ENCODE peak calls at places on chromosomes 7 and 10, in eight cellular contexts. C is T-helper 1 cell, G is Caco-2, F is left colon, R is esophagus squamous epithelium, A is cardiac fibroblast, E is left cardiac atrium, Z is HEK293T. X is an unnamed sample.

GRCh38 chr10:5709865-5710264 is 25.2 kb downstream of the TASOR2 start:
- DNase-seq in A (no peak), R (no peak), F (no peak), C (no peak), Z (no peak), G (no peak), E (no peak), X (no peak)

GRCh38 chr10:129881641-129882040 is 82.4 kb downstream of the EBF3 start:
- DNase-seq in E (no peak), F (no peak), R (no peak), C (no peak), G (no peak), Z (no peak), A (no peak), X (no peak)

GRCh38 chr10:78471723-78472541 is 438.3 kb downstream of the RPS24 start:
- DNase-seq in A (no peak), R (no peak), F (no peak), E (no peak), G (no peak), Z (no peak), C (no peak), X (no peak)

GRCh38 chr10:74135452-74135851 is 15.2 kb downstream of the AP3M1 start:
- DNase-seq in A (no peak), C (no peak), F (no peak), G (no peak), E (no peak), R (no peak), Z (no peak), X (no peak)

GRCh38 chr7:30556854-30557644 is 37.6 kb upstream of the GARS1 start:
- DNase-seq in Z (no peak), F (no peak), G (no peak), A (no peak), C (no peak), R (no peak), E (no peak), X (no peak)

GRCh38 chr7:23654508-23654907 is 25.5 kb upstream of the FAM221A start:
- DNase-seq in C (no peak), E (no peak), F (peak), A (peak), R (no peak), Z (peak), G (no peak), X (peak)

GRCh38 chr10:132555648-132556575 is 18.3 kb downstream of the INPP5A start:
- DNase-seq in A (no peak), F (peak), C (no peak), E (no peak), R (no peak), Z (no peak), G (no peak), X (no peak)

GRCh38 chr10:89138755-89139154 is 68.4 kb downstream of the CH25H start:
- DNase-seq in F (no peak), E (no peak), G (no peak), R (no peak), A (no peak), Z (no peak), C (no peak), X (no peak)

GRCh38 chr10:112801748-112802147 is 148.3 kb upstream of the TCF7L2 start:
- DNase-seq in C (no peak), F (no peak), G (no peak), R (no peak), Z (no peak), E (no peak), A (no peak), X (no peak)

GRCh38 chr10:33803248-33803647 is 468.8 kb upstream of the NRP1 start:
- DNase-seq in Z (no peak), A (peak), F (no peak), C (no peak), R (no peak), G (no peak), E (no peak), X (no peak)

GRCh38 chr7:95509199-95509598 is 23.5 kb downstream of the ASB4 start:
- DNase-seq in Z (no peak), G (no peak), F (no peak), R (no peak), E (no peak), A (peak), C (peak), X (peak)

GRCh38 chr10:28853195-28853594 is 175.9 kb downstream of the BAMBI start:
- DNase-seq in C (no peak), F (no peak), A (peak), Z (no peak), E (no peak), R (no peak), G (no peak), X (no peak)

GRCh38 chr10:125985557-125986246 is 89.3 kb downstream of the FANK1 start:
- DNase-seq in F (no peak), C (no peak), Z (no peak), G (no peak), R (no peak), A (no peak), E (no peak), X (no peak)

GRCh38 chr10:35568483-35569015 is 36.6 kb upstream of the GJD4 start:
- DNase-seq in E (no peak), A (no peak), F (no peak), Z (no peak), C (no peak), G (no peak), R (no peak), X (no peak)

GRCh38 chr10:29598861-29599311 is 35.9 kb downstream of the SVIL start:
- DNase-seq in G (no peak), C (no peak), Z (no peak), A (peak), E (no peak), F (no peak), R (no peak), X (no peak)

GRCh38 chr10:44827431-44828006 is 83.6 kb upstream of the TMEM72 start:
- DNase-seq in R (no peak), C (no peak), F (no peak), G (no peak), E (no peak), Z (no peak), A (peak), X (no peak)

GRCh38 chr10:101189461-101190401 is 39.5 kb downstream of the LBX1 start:
- DNase-seq in F (no peak), G (no peak), E (no peak), Z (no peak), R (no peak), C (no peak), A (no peak), X (peak)

GRCh38 chr7:49597805-49598204 is 175.6 kb upstream of the VWC2 start:
- DNase-seq in A (no peak), E (no peak), F (no peak), R (no peak), Z (no peak), C (no peak), G (no peak), X (no peak)

GRCh38 chr10:89001428-89002072 is 11.0 kb downstream of the FAS start:
- DNase-seq in G (no peak), Z (no peak), R (no peak), E (no peak), A (peak), C (peak), F (no peak), X (no peak)

X was measured in Jurkat, Clone E6-1.